ENCODE peak calls at places on chromosomes 4 and X, in eight cellular contexts. I is activated T-cell treated with anti-CD3 and anti-CD28 coated beads, Interleukin-2, amount 50 U/mL, for 48 hours; E is AG10803; W is RPMI7951; Z is stimulated activated CD8-positive, alpha-beta memory T cell treated with anti-CD3 and anti-CD28 coated beads, Interleukin-7, amount 100 ng/mL, for 1 hour; B is nephron progenitor cell; L is CD8-positive, alpha-beta memory T cell; R is caudate nucleus. J is an unnamed sample.

GRCh38 chrX:9906919-9907318 is 60.2 kb upstream of the CLDN34 start:
- DNase-seq in R (no peak), Z (no peak), B (no peak), W (no peak), I (no peak), L (no peak), E (no peak), J (no peak)

GRCh38 chrX:37753384-37753783 is 26.5 kb upstream of the CYBB start:
- DNase-seq in W (no peak), I (no peak), L (no peak), E (no peak), R (no peak), B (no peak), Z (no peak), J (no peak)

GRCh38 chr4:85747871-85748491 is 273.0 kb downstream of the ARHGAP24 start:
- DNase-seq in B (peak; percentile 31), Z (no peak), L (no peak), R (no peak), I (no peak), E (peak; percentile 87), W (peak; percentile 74), J (no peak)

GRCh38 chr4:106676173-106676921 is 307.8 kb upstream of the GIMD1 start:
- DNase-seq in W (peak; percentile 7), L (no peak), E (peak; percentile 93), I (no peak), B (no peak), Z (no peak), R (no peak), J (no peak)

GRCh38 chr4:100189820-100190642 is at the start of gene DDIT4L:
- DNase-seq in E (peak; percentile 42), W (peak; percentile 2), R (peak; percentile 51), Z (no peak), I (peak; percentile 24), L (no peak), B (peak; percentile 74), J (peak; percentile 45)

GRCh38 chr4:118905546-118905945 is 16.9 kb downstream of the SYNPO2 start:
- DNase-seq in W (peak; percentile 23), L (no peak), R (no peak), I (no peak), B (no peak), E (no peak), Z (no peak), J (no peak)

GRCh38 chr4:108051343-108051742 is 61.7 kb downstream of the HADH start:
- DNase-seq in I (no peak), Z (no peak), L (no peak), E (no peak), W (no peak), B (no peak), R (no peak), J (no peak)

GRCh38 chrX:115491766-115492165 is 69.2 kb upstream of the PLS3 start:
- DNase-seq in W (no peak), R (no peak), E (peak; percentile 1), Z (no peak), I (no peak), L (no peak), B (no peak), J (no peak)

GRCh38 chr4:94678896-94679295 is 78.9 kb upstream of the BMPR1B start:
- DNase-seq in B (no peak), Z (no peak), E (peak; percentile 78), L (no peak), W (no peak), I (no peak), R (no peak), J (no peak)

GRCh38 chr4:121358473-121358872 is 22.3 kb downstream of the QRFPR start:
- DNase-seq in I (no peak), W (peak; percentile 20), R (no peak), L (no peak), E (peak; percentile 43), B (no peak), Z (no peak), J (no peak)

GRCh38 chr4:182795446-182796238 is 121.5 kb downstream of the DCTD start:
- DNase-seq in B (no peak), I (no peak), Z (no peak), L (no peak), E (no peak), W (no peak), R (no peak), J (no peak)

GRCh38 chr4:112109455-112110425 is 35.5 kb upstream of the FAM241A start:
- DNase-seq in Z (no peak), W (peak; percentile 24), L (no peak), R (no peak), E (no peak), I (no peak), B (no peak), J (no peak)

GRCh38 chr4:119870868-119871267 is 195.8 kb downstream of the MAD2L1 start:
- DNase-seq in E (no peak), I (no peak), Z (no peak), W (no peak), R (no peak), L (no peak), B (no peak), J (no peak)

GRCh38 chrX:49999048-49999447 is 76.7 kb downstream of the CLCN5 start:
- DNase-seq in E (peak; percentile 55), Z (no peak), R (no peak), I (peak; percentile 23), W (no peak), L (no peak), B (no peak), J (no peak)

GRCh38 chr4:38837849-38838248 is 18.8 kb downstream of the TLR6 start:
- DNase-seq in W (peak; percentile 65), Z (no peak), B (no peak), E (no peak), R (no peak), L (no peak), I (no peak), J (no peak)

GRCh38 chr4:5371415-5372190 is 320.3 kb downstream of the STK32B start:
- DNase-seq in Z (no peak), L (no peak), W (peak; percentile 75), I (no peak), R (no peak), B (no peak), E (peak; percentile 92), J (no peak)

GRCh38 chr4:122793811-122794210 is 32.8 kb upstream of the FGF2 start:
- DNase-seq in B (no peak), Z (no peak), I (no peak), W (no peak), R (no peak), L (no peak), E (no peak), J (no peak)

GRCh38 chr4:924107-925096 is 7.7 kb downstream of the GAK start:
- DNase-seq in B (no peak), Z (no peak), L (no peak), E (peak; percentile 58), W (no peak), R (no peak), I (peak; percentile 52), J (no peak)

GRCh38 chrX:103517246-103517645 is 2.0 kb downstream of the RAB40A start:
- DNase-seq in R (no peak), I (no peak), E (no peak), Z (no peak), B (no peak), L (no peak), W (no peak), J (no peak)

GRCh38 chrX:99887918-99888317 is 522.2 kb downstream of the PCDH19 start:
- DNase-seq in Z (no peak), B (no peak), L (no peak), I (no peak), W (no peak), R (no peak), E (no peak), J (no peak)

GRCh38 chr4:124318292-124318691 is 394.2 kb downstream of the ANKRD50 start:
- DNase-seq in Z (no peak), L (no peak), E (no peak), R (no peak), B (no peak), W (no peak), I (no peak), J (no peak)

GRCh38 chrX:17377047-17377692 is 2.2 kb downstream of the NHS start:
- DNase-seq in L (no peak), B (peak; percentile 67), Z (no peak), R (no peak), E (peak; percentile 50), W (peak; percentile 65), I (peak; percentile 25), J (no peak)

GRCh38 chr4:107147864-107148263 is 111.8 kb upstream of the DKK2 start:
- DNase-seq in I (no peak), R (no peak), B (no peak), Z (no peak), E (no peak), L (no peak), W (no peak), J (no peak)

GRCh38 chrX:148416931-148417330 is 83.5 kb upstream of the AFF2 start:
- DNase-seq in E (peak; percentile 16), Z (no peak), L (no peak), B (no peak), I (no peak), R (no peak), W (peak; percentile 82), J (no peak)

J was measured in heart right ventricle.